ENCODE peak calls at places on chromosomes 13 and 19, in ten cellular contexts. C is T-cell; J is heart right ventricle; O is Daoy; P is stimulated activated CD8-positive, alpha-beta memory T cell treated with anti-CD3 and anti-CD28 coated beads, Interleukin-7, amount 100 ng/mL, for 48 hours; B is mesendoderm; F is iPS DF 19.7; I is GF-D8; M is NCI-H1092 treated with DMSO at 0.1 percent for 48 hours; T is activated CD8-positive, alpha-beta memory T cell treated with anti-CD3 and anti-CD28 coated beads for 1 hour. S is an unnamed sample.
A peak's percentile ranks its signal among the peaks of the same experiment; 100 is the strongest.

GRCh38 chr13:108859202-108860012 is 230.0 kb downstream of the MYO16 start:
- DNase-seq in I (no peak), B (peak; percentile 59), P (no peak), F (no peak), T (no peak), M (no peak), J (no peak), O (no peak), C (no peak), S (no peak)

GRCh38 chr13:108985166-108985565 is 355.8 kb downstream of the MYO16 start:
- DNase-seq in J (no peak), F (no peak), O (peak; percentile 56), T (no peak), P (no peak), M (no peak), B (no peak), C (no peak), I (no peak), S (no peak)

GRCh38 chr13:42367836-42368235 is 95.9 kb downstream of the AKAP11 start:
- DNase-seq in M (no peak), T (no peak), C (no peak), P (no peak), I (peak; percentile 27), J (no peak), F (no peak), O (no peak), B (no peak), S (no peak)

GRCh38 chr19:6249296-6249695 is 30.5 kb downstream of the MLLT1 start:
- DNase-seq in M (no peak), B (no peak), T (no peak), F (no peak), O (no peak), P (no peak), I (no peak), C (no peak), J (no peak), S (no peak)

GRCh38 chr13:101474419-101474957 is 22.0 kb downstream of the ITGBL1 start:
- DNase-seq in O (peak; percentile 59), P (no peak), B (peak; percentile 76), J (no peak), M (peak; percentile 41), T (no peak), I (no peak), C (no peak), F (peak; percentile 33), S (no peak)

GRCh38 chr13:68927387-68928026 is 1180.1 kb upstream of the ATXN8OS start:
- DNase-seq in C (no peak), P (no peak), M (peak; percentile 59), B (peak; percentile 94), J (no peak), T (no peak), F (peak; percentile 70), I (no peak), O (peak; percentile 5), S (no peak)

GRCh38 chr19:20565321-20566018 is at the start of gene ZNF737:
- DNase-seq in M (peak; percentile 94), O (peak; percentile 90), F (peak; percentile 88), T (peak; percentile 82), I (peak; percentile 90), P (peak; percentile 70), C (peak; percentile 92), J (peak; percentile 98), B (peak; percentile 99), S (peak; percentile 45)

GRCh38 chr13:112995395-112996091 is 26.5 kb downstream of the MCF2L start:
- DNase-seq in T (no peak), B (no peak), J (peak; percentile 14), I (no peak), C (no peak), P (no peak), F (no peak), M (no peak), O (no peak), S (no peak)

GRCh38 chr19:7197169-7197759 is 97.0 kb downstream of the INSR start:
- DNase-seq in B (peak; percentile 95), I (peak; percentile 92), P (peak; percentile 75), F (peak; percentile 61), O (peak; percentile 89), C (peak; percentile 79), T (peak; percentile 67), M (peak; percentile 74), J (peak; percentile 89), S (no peak)

GRCh38 chr19:45477713-45478453 is 10.1 kb downstream of the FOSB start:
- DNase-seq in J (no peak), T (no peak), B (peak; percentile 67), F (no peak), I (no peak), P (no peak), M (no peak), O (peak; percentile 55), C (no peak), S (no peak)

GRCh38 chr19:3186891-3187661 is 1.3 kb downstream of the NCLN start:
- DNase-seq in P (no peak), F (no peak), M (no peak), I (no peak), B (no peak), C (no peak), O (no peak), J (no peak), T (no peak), S (no peak)

GRCh38 chr19:49987159-49987698 is 26.3 kb upstream of the SIGLEC11 start:
- DNase-seq in C (peak; percentile 68), J (peak; percentile 78), B (peak; percentile 98), F (peak; percentile 90), P (peak; percentile 41), M (no peak), O (peak; percentile 93), T (peak; percentile 53), I (peak; percentile 77), S (peak; percentile 42)

GRCh38 chr19:44258835-44259413 is 762 bp upstream of the ZNF233 start:
- DNase-seq in C (no peak), O (no peak), I (no peak), M (no peak), P (no peak), J (no peak), F (no peak), B (no peak), T (no peak), S (no peak)

GRCh38 chr13:113974304-113975281 is 717 bp upstream of the C13orf46 start:
- DNase-seq in P (no peak), C (no peak), F (no peak), J (no peak), O (no peak), T (no peak), B (no peak), M (no peak), I (no peak), S (no peak)

S was measured in GM18507.